ENCODE peak calls at places on chromosomes 2 and 18, in nine cellular contexts. W is gastrocnemius medialis, X is GM12891, I is body of pancreas, A is K562, J is HepG2, S is NB4, N is heart left ventricle, L is stomach. C is an unnamed sample.

GRCh38 chr2:84980263-84980983 is 9.5 kb downstream of the KCMF1 start:
- DNase-seq in W (no peak), X (no peak), I (no peak), A (no peak), J (no peak), S (no peak), N (no peak), L (no peak), C (no peak)

GRCh38 chr2:132953771-132954170 is 283.8 kb upstream of the LYPD1 start:
- DNase-seq in W (no peak), X (no peak), I (no peak), A (no peak), J (no peak), S (no peak), N (no peak), L (no peak), C (no peak)

GRCh38 chr2:201697899-201698298 is 545 bp downstream of the MPP4 start:
- DNase-seq in W (no peak), X (no peak), I (no peak), A (no peak), J (no peak), S (no peak), N (no peak), L (no peak), C (no peak)

GRCh38 chr18:50193796-50194622 is 938 bp downstream of the MYO5B start:
- DNase-seq in W (no peak), X (no peak), I (peak; percentile 34), A (no peak), J (no peak), S (no peak), N (no peak), L (peak; percentile 36), C (no peak)

GRCh38 chr2:219060821-219061791 is at the start of gene IHH:
- DNase-seq in W (no peak), X (peak; percentile 35), I (peak; percentile 34), A (no peak), J (no peak), S (peak; percentile 47), N (no peak), L (peak; percentile 79), C (no peak)

GRCh38 chr18:50659091-50660003 is 99.5 kb downstream of the MAPK4 start:
- DNase-seq in W (peak; percentile 56), X (no peak), I (no peak), A (no peak), J (peak; percentile 28), S (peak; percentile 46), N (peak; percentile 55), L (no peak), C (no peak)

GRCh38 chr2:159890945-159891588 is 93.1 kb upstream of the CD302 start:
- DNase-seq in W (no peak), X (no peak), I (no peak), A (no peak), J (no peak), S (no peak), N (no peak), L (no peak), C (no peak)

GRCh38 chr2:98484121-98484557 is 39.5 kb downstream of the INPP4A start:
- DNase-seq in W (no peak), X (no peak), I (peak; percentile 26), A (no peak), J (peak; percentile 80), S (no peak), N (no peak), L (no peak), C (peak; percentile 21)

GRCh38 chr2:215461836-215462532 is 26.1 kb upstream of the FN1 start:
- DNase-seq in W (no peak), X (no peak), I (no peak), A (no peak), J (no peak), S (no peak), N (no peak), L (no peak), C (no peak)

GRCh38 chr18:23547806-23548205 is 38.5 kb downstream of the NPC1 start:
- DNase-seq in W (no peak), X (no peak), I (no peak), A (no peak), J (peak; percentile 35), S (no peak), N (no peak), L (no peak), C (no peak)

GRCh38 chr2:61634512-61634911 is 96.4 kb upstream of the XPO1 start:
- DNase-seq in W (no peak), X (no peak), I (no peak), A (no peak), J (no peak), S (no peak), N (no peak), L (no peak), C (no peak)

GRCh38 chr2:47309952-47310800 is 92.8 kb upstream of the MSH2 start:
- DNase-seq in W (no peak), X (peak; percentile 51), I (no peak), A (peak; percentile 70), J (peak; percentile 96), S (peak; percentile 99), N (peak; percentile 40), L (peak; percentile 48), C (peak; percentile 54)

GRCh38 chr2:203327918-203328734 is at the start of gene ABI2:
- DNase-seq in W (peak; percentile 60), X (peak; percentile 72), I (peak; percentile 84), A (peak; percentile 90), J (peak; percentile 84), S (peak; percentile 91), N (peak; percentile 91), L (peak; percentile 76), C (peak; percentile 80)
- TF ChIP-seq POLR2A in W (peak; percentile 30), X (no peak), I (peak; percentile 44), A (peak; percentile 25), J (peak; percentile 25), S (no peak), N (no peak), L (no peak), C (no peak)

GRCh38 chr18:12307251-12307736 is 747 bp upstream of the TUBB6 start:
- DNase-seq in W (no peak), X (no peak), I (peak; percentile 35), A (no peak), J (no peak), S (peak; percentile 79), N (peak; percentile 64), L (no peak), C (peak; percentile 83)

GRCh38 chr18:12309683-12310198 is 1.7 kb downstream of the TUBB6 start:
- DNase-seq in W (no peak), X (no peak), I (no peak), A (no peak), J (no peak), S (no peak), N (no peak), L (no peak), C (no peak)

GRCh38 chr18:12308386-12309100 is 502 bp downstream of the TUBB6 start:
- DNase-seq in W (peak; percentile 65), X (peak; percentile 62), I (peak; percentile 79), A (peak; percentile 88), J (peak; percentile 29), S (peak; percentile 86), N (peak; percentile 90), L (peak; percentile 70), C (peak; percentile 93)

GRCh38 chr18:12306752-12307151 is 1.3 kb upstream of the TUBB6 start:
- DNase-seq in W (no peak), X (no peak), I (no peak), A (no peak), J (no peak), S (no peak), N (no peak), L (no peak), C (peak; percentile 61)

GRCh38 chr18:12307871-12308385 is at the start of gene TUBB6:
- DNase-seq in W (peak; percentile 27), X (peak; percentile 87), I (peak; percentile 65), A (peak; percentile 93), J (no peak), S (peak; percentile 92), N (peak; percentile 84), L (peak; percentile 47), C (peak; percentile 88)
- TF ChIP-seq POLR2A in W (peak; percentile 66), X (peak; percentile 67), I (peak; percentile 68), A (no peak), J (peak; percentile 34), S (peak; percentile 79), N (no peak), L (no peak), C (no peak)

GRCh38 chr18:3450358-3451107 is 561 bp downstream of the TGIF1 start:
- DNase-seq in W (peak; percentile 67), X (no peak), I (peak; percentile 75), A (peak; percentile 37), J (no peak), S (peak; percentile 56), N (peak; percentile 76), L (peak; percentile 71), C (peak; percentile 93)

GRCh38 chr18:3452750-3453539 is 3.0 kb downstream of the TGIF1 start:
- DNase-seq in W (no peak), X (no peak), I (no peak), A (no peak), J (no peak), S (no peak), N (peak; percentile 25), L (peak; percentile 27), C (peak; percentile 57)

GRCh38 chr18:3451989-3452749 is 2.2 kb downstream of the TGIF1 start:
- DNase-seq in W (peak; percentile 43), X (no peak), I (peak; percentile 62), A (peak; percentile 37), J (no peak), S (peak; percentile 54), N (peak; percentile 65), L (peak; percentile 73), C (peak; percentile 74)

GRCh38 chr18:3449702-3450357 is at the start of gene TGIF1:
- DNase-seq in W (peak; percentile 93), X (no peak), I (peak; percentile 88), A (peak; percentile 86), J (peak; percentile 63), S (peak; percentile 79), N (peak; percentile 86), L (peak; percentile 83), C (peak; percentile 88)

DNA sequence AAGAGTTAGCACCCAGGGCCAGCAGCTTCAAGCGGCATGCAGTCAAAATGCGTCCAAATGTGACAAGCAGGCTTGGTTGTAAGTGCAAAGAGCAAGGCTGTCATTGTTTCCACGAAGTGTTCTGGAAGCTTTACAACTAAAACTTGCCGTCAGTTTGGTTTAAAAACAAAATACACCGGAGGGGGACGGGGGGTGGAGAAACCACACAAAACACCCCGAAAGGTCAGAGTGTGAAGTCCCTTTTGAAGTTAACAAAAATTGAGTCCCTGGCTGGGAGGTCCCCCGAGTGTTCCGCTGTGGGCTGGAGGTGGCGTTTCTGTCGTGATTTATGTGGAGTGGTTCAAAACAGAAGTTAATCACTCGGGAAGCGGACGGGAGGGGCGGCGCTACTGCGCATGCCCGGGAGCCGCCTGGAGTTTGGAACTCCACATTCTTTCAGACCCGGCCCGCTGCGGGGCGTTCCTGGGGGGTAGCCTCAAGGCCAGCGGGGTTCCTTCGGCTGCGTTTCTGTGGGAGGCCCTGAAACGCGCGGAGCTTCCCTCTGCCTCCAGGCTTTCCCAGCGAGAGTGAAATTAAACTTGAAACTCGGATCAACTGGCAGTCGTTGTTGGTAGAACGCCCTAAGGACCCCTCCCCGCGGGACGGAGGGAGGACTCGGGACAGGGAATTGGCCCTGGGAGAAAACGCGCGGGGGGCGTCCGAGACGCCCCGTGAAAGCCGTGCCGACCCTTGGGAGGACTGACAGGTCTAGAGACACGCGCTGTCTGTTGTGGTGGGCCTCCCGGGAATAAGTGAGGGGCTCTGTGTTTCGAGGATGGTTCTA is 1.4 kb downstream of the TGIF1 start:
- DNase-seq in W (peak; percentile 92), X (no peak), I (peak; percentile 95), A (peak; percentile 89), J (peak; percentile 80), S (peak; percentile 79), N (peak; percentile 96), L (peak; percentile 94), C (peak; percentile 95)
- TF ChIP-seq POLR2A in W (peak; percentile 97), X (no peak), I (peak; percentile 93), A (no peak), J (peak; percentile 57), S (peak; percentile 33), N (no peak), L (no peak), C (peak; percentile 91)

GRCh38 chr2:112254466-112255240 is at the start of gene ZC3H8:
- DNase-seq in W (peak; percentile 93), X (peak; percentile 97), I (peak; percentile 97), A (peak; percentile 100), J (peak; percentile 90), S (peak; percentile 94), N (peak; percentile 97), L (peak; percentile 96), C (peak; percentile 94)
- TF ChIP-seq POLR2A in W (peak; percentile 92), X (peak; percentile 88), I (peak; percentile 87), A (peak; percentile 93), J (peak; percentile 94), S (peak; percentile 88), N (peak; percentile 40), L (no peak), C (peak; percentile 94)